ENCODE peak calls at places on chromosomes 16 and 17, in eight cellular contexts. One of them, this sample, is unnamed. For H3K27me3, the result is how much of the 10 kb centered on the place peaks cover.

GRCh38 chr16:27489906-27490305 is 59.8 kb downstream of the GTF3C1 start:
- DNase-seq in transverse colon: no peak
- DNase-seq in HCT116: no peak
- DNase-seq in H1: no peak
- DNase-seq in endothelial cell of umbilical vein: no peak
- DNase-seq in sigmoid colon: no peak
- DNase-seq in prostate gland: no peak
- DNase-seq in breast epithelium: no peak
- DNase-seq in this sample: no peak

GRCh38 chr17:16040710-16041251 is 41.2 kb downstream of the TTC19 start:
- DNase-seq in transverse colon: peak
- DNase-seq in HCT116: no peak
- DNase-seq in H1: no peak
- DNase-seq in endothelial cell of umbilical vein: peak
- DNase-seq in sigmoid colon: no peak
- DNase-seq in prostate gland: no peak
- DNase-seq in breast epithelium: peak
- DNase-seq in this sample: no peak

GRCh38 chr17:48633266-48633816 is 7.2 kb upstream of the HOXB9 start:
- DNase-seq in transverse colon: no peak
- DNase-seq in HCT116: no peak
- DNase-seq in H1: no peak
- DNase-seq in endothelial cell of umbilical vein: no peak
- DNase-seq in sigmoid colon: peak
- DNase-seq in prostate gland: no peak
- DNase-seq in breast epithelium: no peak
- DNase-seq in this sample: no peak

GRCh38 chr16:79608976-79609375 is 8.4 kb upstream of the MAF start:
- DNase-seq in transverse colon: no peak
- DNase-seq in HCT116: no peak
- DNase-seq in H1: no peak
- DNase-seq in endothelial cell of umbilical vein: no peak
- DNase-seq in sigmoid colon: no peak
- DNase-seq in prostate gland: no peak
- DNase-seq in breast epithelium: no peak
- DNase-seq in this sample: no peak

GRCh38 chr17:61547113-61547512 is 43.9 kb downstream of the NACA2 start:
- DNase-seq in transverse colon: no peak
- DNase-seq in HCT116: no peak
- DNase-seq in H1: no peak
- DNase-seq in endothelial cell of umbilical vein: no peak
- DNase-seq in sigmoid colon: no peak
- DNase-seq in prostate gland: no peak
- DNase-seq in breast epithelium: no peak
- DNase-seq in this sample: no peak

GRCh38 chr17:46144246-46144645 is 49.0 kb downstream of the KANSL1 start:
- DNase-seq in transverse colon: no peak
- DNase-seq in HCT116: no peak
- DNase-seq in H1: no peak
- DNase-seq in endothelial cell of umbilical vein: no peak
- DNase-seq in sigmoid colon: no peak
- DNase-seq in prostate gland: no peak
- DNase-seq in breast epithelium: no peak
- DNase-seq in this sample: no peak

GRCh38 chr17:80831481-80831880 is 160.2 kb upstream of the CHMP6 start:
- DNase-seq in transverse colon: no peak
- DNase-seq in HCT116: no peak
- DNase-seq in H1: no peak
- DNase-seq in endothelial cell of umbilical vein: no peak
- DNase-seq in sigmoid colon: peak
- DNase-seq in prostate gland: no peak
- DNase-seq in breast epithelium: no peak
- DNase-seq in this sample: no peak

GRCh38 chr16:31268891-31269290 is 9.1 kb downstream of the ITGAM start:
- DNase-seq in transverse colon: no peak
- DNase-seq in HCT116: no peak
- DNase-seq in H1: no peak
- DNase-seq in endothelial cell of umbilical vein: no peak
- DNase-seq in sigmoid colon: no peak
- DNase-seq in prostate gland: no peak
- DNase-seq in breast epithelium: no peak
- DNase-seq in this sample: no peak

GRCh38 chr17:76735006-76735405 is 2.1 kb downstream of the SRSF2 start:
- DNase-seq in transverse colon: no peak
- DNase-seq in HCT116: no peak
- DNase-seq in H1: no peak
- DNase-seq in endothelial cell of umbilical vein: peak
- DNase-seq in sigmoid colon: no peak
- DNase-seq in prostate gland: no peak
- DNase-seq in breast epithelium: no peak
- DNase-seq in this sample: no peak

GRCh38 chr17:75531724-75532090 is 6.2 kb downstream of the LLGL2 start:
- DNase-seq in transverse colon: no peak
- DNase-seq in HCT116: peak
- DNase-seq in H1: no peak
- DNase-seq in endothelial cell of umbilical vein: no peak
- DNase-seq in sigmoid colon: no peak
- DNase-seq in prostate gland: no peak
- DNase-seq in breast epithelium: no peak
- DNase-seq in this sample: no peak

GRCh38 chr17:43669971-43670644 is 8.4 kb upstream of the MEOX1 start:
- DNase-seq in transverse colon: peak
- DNase-seq in HCT116: no peak
- DNase-seq in H1: no peak
- DNase-seq in endothelial cell of umbilical vein: no peak
- DNase-seq in sigmoid colon: no peak
- DNase-seq in prostate gland: no peak
- DNase-seq in breast epithelium: no peak
- DNase-seq in this sample: no peak

GRCh38 chr17:48283390-48283789 is 146.6 kb downstream of the SKAP1 start:
- DNase-seq in transverse colon: no peak
- DNase-seq in HCT116: no peak
- DNase-seq in H1: no peak
- DNase-seq in endothelial cell of umbilical vein: no peak
- DNase-seq in sigmoid colon: no peak
- DNase-seq in prostate gland: no peak
- DNase-seq in breast epithelium: no peak
- DNase-seq in this sample: no peak

GRCh38 chr16:79286646-79287423 is 313.7 kb downstream of the MAF start:
- DNase-seq in transverse colon: peak
- DNase-seq in HCT116: no peak
- DNase-seq in H1: no peak
- DNase-seq in endothelial cell of umbilical vein: no peak
- DNase-seq in sigmoid colon: peak
- DNase-seq in prostate gland: peak
- DNase-seq in breast epithelium: no peak
- DNase-seq in this sample: no peak

GRCh38 chr16:88540346-88540977 is 29.7 kb upstream of the ZC3H18 start:
- DNase-seq in transverse colon: peak
- DNase-seq in HCT116: no peak
- DNase-seq in H1: no peak
- DNase-seq in endothelial cell of umbilical vein: no peak
- DNase-seq in sigmoid colon: no peak
- DNase-seq in prostate gland: no peak
- DNase-seq in breast epithelium: no peak
- DNase-seq in this sample: no peak

GRCh38 chr17:76612977-76613851 is 27.6 kb upstream of the ST6GALNAC2 start:
- DNase-seq in transverse colon: no peak
- DNase-seq in HCT116: peak
- DNase-seq in H1: peak
- DNase-seq in endothelial cell of umbilical vein: no peak
- DNase-seq in sigmoid colon: no peak
- DNase-seq in prostate gland: no peak
- DNase-seq in breast epithelium: peak
- DNase-seq in this sample: no peak

GRCh38 chr17:6456914-6457687 is 12.8 kb downstream of the PIMREG start:
- DNase-seq in transverse colon: peak
- DNase-seq in HCT116: no peak
- DNase-seq in H1: no peak
- DNase-seq in endothelial cell of umbilical vein: peak
- DNase-seq in sigmoid colon: no peak
- DNase-seq in prostate gland: no peak
- DNase-seq in breast epithelium: no peak
- DNase-seq in this sample: no peak

GRCh38 chr17:17326275-17326875 is 23.2 kb downstream of the NT5M start:
- DNase-seq in transverse colon: no peak
- DNase-seq in HCT116: no peak
- DNase-seq in H1: no peak
- DNase-seq in endothelial cell of umbilical vein: no peak
- DNase-seq in sigmoid colon: no peak
- DNase-seq in prostate gland: no peak
- DNase-seq in breast epithelium: no peak
- DNase-seq in this sample: no peak

DNA sequence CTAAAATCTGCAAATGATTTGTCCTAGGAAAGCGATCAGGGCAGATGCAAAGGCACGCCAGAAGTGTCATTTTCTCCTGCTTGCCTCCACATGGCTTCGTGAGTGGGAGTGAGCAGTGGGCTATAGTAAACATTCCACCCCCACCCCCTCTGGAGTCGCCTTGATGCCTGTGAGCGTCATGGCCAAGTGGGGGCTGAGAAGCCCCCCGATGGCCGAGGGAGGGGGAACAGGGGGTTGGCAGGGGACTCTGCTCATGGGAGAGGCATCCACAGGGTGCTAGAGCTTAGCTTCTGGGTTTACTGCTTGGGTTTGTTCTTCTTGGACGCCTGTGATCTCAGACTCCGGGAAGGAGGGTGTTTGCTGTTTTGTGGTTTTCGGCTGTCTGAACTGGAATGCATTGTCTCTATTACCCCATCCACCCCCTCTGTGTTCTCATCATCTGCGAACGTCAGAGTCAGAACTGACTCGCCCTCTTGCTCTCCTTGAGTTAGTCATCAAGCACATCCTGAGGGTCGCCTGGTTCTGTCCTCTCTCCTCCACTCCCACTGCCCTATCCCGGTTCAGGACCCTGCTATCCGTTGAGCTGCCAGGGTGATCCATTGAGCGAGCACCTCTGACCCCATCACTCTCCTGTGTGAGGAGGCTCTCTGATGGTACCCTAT is 15.4 kb downstream of the TNS4 start:
- DNase-seq in transverse colon: no peak
- DNase-seq in HCT116: peak
- DNase-seq in H1: no peak
- DNase-seq in endothelial cell of umbilical vein: no peak
- DNase-seq in sigmoid colon: peak
- DNase-seq in prostate gland: peak
- DNase-seq in breast epithelium: peak
- DNase-seq in this sample: no peak
- TF ChIP-seq POLR2AphosphoS5 in transverse colon: peak
- TF ChIP-seq POLR2AphosphoS5 in HCT116: peak
- TF ChIP-seq POLR2AphosphoS5 in H1: no peak
- TF ChIP-seq POLR2AphosphoS5 in endothelial cell of umbilical vein: no peak
- TF ChIP-seq POLR2AphosphoS5 in sigmoid colon: peak
- TF ChIP-seq POLR2AphosphoS5 in prostate gland: peak
- TF ChIP-seq POLR2AphosphoS5 in breast epithelium: peak
- TF ChIP-seq POLR2AphosphoS5 in this sample: peak

DNA sequence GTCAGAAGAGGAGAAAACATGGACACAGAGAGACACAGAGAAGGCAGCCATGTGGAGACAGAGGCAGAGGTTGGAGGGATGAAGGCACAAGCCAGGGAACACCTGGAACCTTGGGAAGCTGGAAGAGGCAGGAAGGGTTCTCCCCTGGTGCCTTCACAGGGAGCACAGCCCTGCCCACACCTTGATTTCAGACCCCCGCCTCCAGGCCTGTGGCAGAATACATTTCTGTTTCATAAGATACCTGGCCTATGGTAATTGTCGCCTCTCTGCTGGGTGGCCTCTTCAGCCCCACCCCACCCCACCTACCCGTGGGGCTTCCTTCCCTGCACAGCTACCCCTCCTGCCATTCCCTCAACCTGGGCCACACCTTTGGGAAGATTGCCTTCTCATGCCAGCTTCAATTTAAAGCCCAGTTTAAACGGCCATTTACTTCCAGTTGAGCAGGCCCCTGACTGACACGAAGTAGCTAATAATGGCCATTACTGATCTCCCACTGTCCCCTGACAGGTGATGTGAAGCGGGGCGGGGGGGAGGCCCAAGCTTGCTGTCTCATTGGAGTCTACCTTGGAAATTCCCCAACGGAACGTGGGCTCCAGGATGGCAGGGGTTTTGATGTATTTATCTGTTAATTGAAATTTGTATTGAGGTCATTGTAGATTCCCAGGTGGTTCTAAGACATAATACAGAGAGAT is 291.7 kb upstream of the FOXF1 start:
- DNase-seq in transverse colon: no peak
- DNase-seq in HCT116: no peak
- DNase-seq in H1: no peak
- DNase-seq in endothelial cell of umbilical vein: no peak
- DNase-seq in sigmoid colon: peak
- DNase-seq in prostate gland: no peak
- DNase-seq in breast epithelium: no peak
- DNase-seq in this sample: no peak
- H3K27me3 ChIP-seq in transverse colon: under half
- H3K27me3 ChIP-seq in HCT116: under half
- H3K27me3 ChIP-seq in H1: under half
- H3K27me3 ChIP-seq in endothelial cell of umbilical vein: under half
- H3K27me3 ChIP-seq in sigmoid colon: under half
- H3K27me3 ChIP-seq in prostate gland: under half
- H3K27me3 ChIP-seq in breast epithelium: under half
- H3K27me3 ChIP-seq in this sample: half or more

GRCh38 chr16:75252946-75253911 is 1.8 kb upstream of the BCAR1 start:
- DNase-seq in transverse colon: no peak
- DNase-seq in HCT116: no peak
- DNase-seq in H1: peak
- DNase-seq in endothelial cell of umbilical vein: peak
- DNase-seq in sigmoid colon: peak
- DNase-seq in prostate gland: no peak
- DNase-seq in breast epithelium: no peak
- DNase-seq in this sample: no peak
- TF ChIP-seq POLR2AphosphoS5 in transverse colon: no peak
- TF ChIP-seq POLR2AphosphoS5 in HCT116: no peak
- TF ChIP-seq POLR2AphosphoS5 in H1: peak
- TF ChIP-seq POLR2AphosphoS5 in endothelial cell of umbilical vein: peak
- TF ChIP-seq POLR2AphosphoS5 in sigmoid colon: no peak
- TF ChIP-seq POLR2AphosphoS5 in prostate gland: no peak
- TF ChIP-seq POLR2AphosphoS5 in breast epithelium: no peak
- TF ChIP-seq POLR2AphosphoS5 in this sample: no peak

GRCh38 chr17:72223816-72224215 is 103.0 kb downstream of the SOX9 start:
- DNase-seq in transverse colon: no peak
- DNase-seq in HCT116: no peak
- DNase-seq in H1: no peak
- DNase-seq in endothelial cell of umbilical vein: no peak
- DNase-seq in sigmoid colon: no peak
- DNase-seq in prostate gland: no peak
- DNase-seq in breast epithelium: no peak
- DNase-seq in this sample: no peak
- H3K27me3 ChIP-seq in transverse colon: under half
- H3K27me3 ChIP-seq in HCT116: under half
- H3K27me3 ChIP-seq in H1: under half
- H3K27me3 ChIP-seq in endothelial cell of umbilical vein: under half
- H3K27me3 ChIP-seq in sigmoid colon: under half
- H3K27me3 ChIP-seq in prostate gland: under half
- H3K27me3 ChIP-seq in breast epithelium: under half
- H3K27me3 ChIP-seq in this sample: under half

GRCh38 chr17:28728364-28729200 is at the start of gene NEK8:
- DNase-seq in transverse colon: peak
- DNase-seq in HCT116: peak
- DNase-seq in H1: no peak
- DNase-seq in endothelial cell of umbilical vein: peak
- DNase-seq in sigmoid colon: peak
- DNase-seq in prostate gland: peak
- DNase-seq in breast epithelium: peak
- DNase-seq in this sample: peak
- TF ChIP-seq POLR2AphosphoS5 in transverse colon: peak
- TF ChIP-seq POLR2AphosphoS5 in HCT116: peak
- TF ChIP-seq POLR2AphosphoS5 in H1: peak
- TF ChIP-seq POLR2AphosphoS5 in endothelial cell of umbilical vein: peak
- TF ChIP-seq POLR2AphosphoS5 in sigmoid colon: peak
- TF ChIP-seq POLR2AphosphoS5 in prostate gland: peak
- TF ChIP-seq POLR2AphosphoS5 in breast epithelium: peak
- TF ChIP-seq POLR2AphosphoS5 in this sample: peak

This sample was measured in SK-N-SH.